ENCODE peak calls at places on chromosomes 3 and 15, in seven cellular contexts. One of them, this sample, is unnamed.

GRCh38 chr15:66654718-66655375 is 47.2 kb upstream of the SMAD6 start:
- DNase-seq in heart left ventricle: peak
- DNase-seq in left lung: peak
- DNase-seq in endodermal cell: peak
- DNase-seq in neural progenitor cell: peak
- DNase-seq in HL-60: no peak
- DNase-seq in astrocyte: no peak
- DNase-seq in this sample: no peak

GRCh38 chr3:49173116-49173791 is 1.9 kb downstream of the KLHDC8B start:
- DNase-seq in heart left ventricle: peak
- DNase-seq in left lung: no peak
- DNase-seq in endodermal cell: peak
- DNase-seq in neural progenitor cell: peak
- DNase-seq in HL-60: no peak
- DNase-seq in astrocyte: no peak
- DNase-seq in this sample: no peak

GRCh38 chr3:17032407-17033034 is 147.8 kb downstream of the PLCL2 start:
- DNase-seq in heart left ventricle: no peak
- DNase-seq in left lung: no peak
- DNase-seq in endodermal cell: no peak
- DNase-seq in neural progenitor cell: peak
- DNase-seq in HL-60: peak
- DNase-seq in astrocyte: peak
- DNase-seq in this sample: peak

GRCh38 chr3:133930341-133930933 is 34.8 kb upstream of the RAB6B start:
- DNase-seq in heart left ventricle: no peak
- DNase-seq in left lung: no peak
- DNase-seq in endodermal cell: peak
- DNase-seq in neural progenitor cell: peak
- DNase-seq in HL-60: peak
- DNase-seq in astrocyte: peak
- DNase-seq in this sample: peak

GRCh38 chr15:72135719-72136118 is 17.5 kb downstream of the SENP8 start:
- DNase-seq in heart left ventricle: no peak
- DNase-seq in left lung: no peak
- DNase-seq in endodermal cell: no peak
- DNase-seq in neural progenitor cell: no peak
- DNase-seq in HL-60: no peak
- DNase-seq in astrocyte: no peak
- DNase-seq in this sample: no peak

GRCh38 chr3:38017445-38018295 is 11.8 kb downstream of the PLCD1 start:
- DNase-seq in heart left ventricle: no peak
- DNase-seq in left lung: peak
- DNase-seq in endodermal cell: no peak
- DNase-seq in neural progenitor cell: no peak
- DNase-seq in HL-60: no peak
- DNase-seq in astrocyte: no peak
- DNase-seq in this sample: no peak

GRCh38 chr3:64187065-64187959 is 38.0 kb downstream of the PRICKLE2 start:
- DNase-seq in heart left ventricle: peak
- DNase-seq in left lung: peak
- DNase-seq in endodermal cell: no peak
- DNase-seq in neural progenitor cell: no peak
- DNase-seq in HL-60: no peak
- DNase-seq in astrocyte: peak
- DNase-seq in this sample: no peak

GRCh38 chr3:126666002-126666401 is 11.1 kb upstream of the TXNRD3 start:
- DNase-seq in heart left ventricle: no peak
- DNase-seq in left lung: no peak
- DNase-seq in endodermal cell: no peak
- DNase-seq in neural progenitor cell: no peak
- DNase-seq in HL-60: no peak
- DNase-seq in astrocyte: no peak
- DNase-seq in this sample: no peak

GRCh38 chr15:52255008-52255407 is 40.6 kb downstream of the MYO5C start:
- DNase-seq in heart left ventricle: no peak
- DNase-seq in left lung: no peak
- DNase-seq in endodermal cell: no peak
- DNase-seq in neural progenitor cell: no peak
- DNase-seq in HL-60: no peak
- DNase-seq in astrocyte: peak
- DNase-seq in this sample: no peak

GRCh38 chr15:70627734-70628541 is 135.4 kb downstream of the UACA start:
- DNase-seq in heart left ventricle: no peak
- DNase-seq in left lung: no peak
- DNase-seq in endodermal cell: no peak
- DNase-seq in neural progenitor cell: no peak
- DNase-seq in HL-60: peak
- DNase-seq in astrocyte: peak
- DNase-seq in this sample: no peak

GRCh38 chr3:184260571-184261269 is 633 bp downstream of the CAMK2N2 start:
- DNase-seq in heart left ventricle: no peak
- DNase-seq in left lung: no peak
- DNase-seq in endodermal cell: peak
- DNase-seq in neural progenitor cell: peak
- DNase-seq in HL-60: no peak
- DNase-seq in astrocyte: no peak
- DNase-seq in this sample: no peak

DNA sequence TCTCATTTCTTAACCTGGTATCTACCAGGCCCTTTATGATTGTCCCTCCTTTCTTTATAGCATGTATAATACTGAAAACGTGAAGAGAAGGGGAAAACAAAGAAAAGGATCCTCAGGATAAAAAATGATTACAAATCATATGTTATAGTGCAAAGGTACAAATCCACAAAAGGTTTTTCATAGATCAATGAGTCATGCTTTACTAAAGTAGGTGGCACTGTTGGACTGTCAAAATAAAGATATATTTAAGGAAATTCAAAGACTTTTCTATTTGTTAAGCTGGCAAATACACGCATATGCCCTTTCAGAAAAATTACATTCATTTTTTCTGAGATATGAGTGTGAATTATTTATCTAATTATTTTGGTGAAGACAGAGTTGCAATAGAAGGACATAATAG is 151.6 kb downstream of the CADM2 start:
- DNase-seq in heart left ventricle: no peak
- DNase-seq in left lung: no peak
- DNase-seq in endodermal cell: no peak
- DNase-seq in neural progenitor cell: no peak
- DNase-seq in HL-60: no peak
- DNase-seq in astrocyte: no peak
- DNase-seq in this sample: no peak
- TF ChIP-seq CTCF in heart left ventricle: no peak
- TF ChIP-seq CTCF in left lung: no peak
- TF ChIP-seq CTCF in endodermal cell: no peak
- TF ChIP-seq CTCF in neural progenitor cell: no peak
- TF ChIP-seq CTCF in HL-60: no peak
- TF ChIP-seq CTCF in astrocyte: no peak
- TF ChIP-seq CTCF in this sample: no peak

GRCh38 chr3:138432576-138433240 is 1.7 kb upstream of the ESYT3 start:
- DNase-seq in heart left ventricle: no peak
- DNase-seq in left lung: no peak
- DNase-seq in endodermal cell: peak
- DNase-seq in neural progenitor cell: no peak
- DNase-seq in HL-60: no peak
- DNase-seq in astrocyte: no peak
- DNase-seq in this sample: no peak

GRCh38 chr3:138434875-138435772 is 708 bp downstream of the ESYT3 start:
- DNase-seq in heart left ventricle: no peak
- DNase-seq in left lung: peak
- DNase-seq in endodermal cell: peak
- DNase-seq in neural progenitor cell: peak
- DNase-seq in HL-60: peak
- DNase-seq in astrocyte: no peak
- DNase-seq in this sample: no peak

GRCh38 chr3:138435840-138436239 is 1.4 kb downstream of the ESYT3 start:
- DNase-seq in heart left ventricle: no peak
- DNase-seq in left lung: no peak
- DNase-seq in endodermal cell: no peak
- DNase-seq in neural progenitor cell: no peak
- DNase-seq in HL-60: no peak
- DNase-seq in astrocyte: no peak
- DNase-seq in this sample: no peak

GRCh38 chr3:138433892-138434275 is 532 bp upstream of the ESYT3 start:
- DNase-seq in heart left ventricle: no peak
- DNase-seq in left lung: peak
- DNase-seq in endodermal cell: peak
- DNase-seq in neural progenitor cell: no peak
- DNase-seq in HL-60: no peak
- DNase-seq in astrocyte: no peak
- DNase-seq in this sample: no peak

GRCh38 chr3:138434276-138434874 is at the start of gene ESYT3:
- DNase-seq in heart left ventricle: peak
- DNase-seq in left lung: peak
- DNase-seq in endodermal cell: peak
- DNase-seq in neural progenitor cell: peak
- DNase-seq in HL-60: peak
- DNase-seq in astrocyte: peak
- DNase-seq in this sample: no peak
- H3K4me3 ChIP-seq in heart left ventricle: peak
- H3K4me3 ChIP-seq in left lung: peak
- H3K4me3 ChIP-seq in endodermal cell: peak
- H3K4me3 ChIP-seq in neural progenitor cell: peak
- H3K4me3 ChIP-seq in HL-60: peak
- H3K4me3 ChIP-seq in astrocyte: peak
- H3K4me3 ChIP-seq in this sample: no peak

DNA sequence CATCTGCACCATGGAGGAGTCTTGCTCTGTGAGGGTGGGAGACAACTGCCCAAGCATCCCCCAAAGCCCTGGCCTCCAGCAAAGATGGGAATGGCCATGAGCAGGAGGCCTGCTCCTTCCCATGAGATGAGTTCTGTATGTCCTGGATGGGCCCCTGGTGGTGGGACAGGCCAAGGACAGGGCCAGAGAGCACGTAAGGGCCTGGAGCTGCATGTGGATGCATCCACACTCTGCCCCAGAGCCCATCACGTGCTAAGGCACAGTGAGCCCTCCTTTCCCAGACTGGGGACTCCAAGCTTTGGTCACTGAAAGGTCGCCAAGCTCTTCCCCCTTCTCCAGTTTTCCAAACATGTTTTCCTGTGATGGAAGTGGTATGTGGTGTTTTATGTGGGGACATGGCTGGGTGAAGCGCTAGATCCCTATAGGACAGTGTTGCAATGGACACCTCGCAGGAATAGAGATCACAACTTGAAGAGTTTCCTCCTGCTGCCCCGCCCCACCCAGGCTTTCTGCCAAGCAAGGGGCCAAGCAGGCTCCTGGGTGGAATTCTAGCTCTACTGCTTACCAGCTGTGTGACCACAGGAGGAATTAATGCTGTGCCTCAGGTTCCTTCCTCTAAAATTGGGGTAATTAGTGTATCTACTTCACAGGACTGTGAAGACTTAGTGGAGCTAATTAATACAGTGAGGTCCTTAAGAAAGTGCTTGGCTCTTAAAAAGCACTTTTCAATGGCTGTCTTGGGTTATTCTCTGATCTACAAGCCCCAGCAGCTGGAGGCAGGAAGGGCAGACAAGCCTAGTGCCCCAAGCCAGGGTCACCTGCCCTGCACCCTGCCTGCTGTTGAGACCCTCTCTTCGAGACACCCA is 106.4 kb upstream of the RPL32 start:
- DNase-seq in heart left ventricle: peak
- DNase-seq in left lung: peak
- DNase-seq in endodermal cell: peak
- DNase-seq in neural progenitor cell: no peak
- DNase-seq in HL-60: peak
- DNase-seq in astrocyte: peak
- DNase-seq in this sample: no peak
- TF ChIP-seq CTCF in heart left ventricle: peak
- TF ChIP-seq CTCF in left lung: no peak
- TF ChIP-seq CTCF in endodermal cell: peak
- TF ChIP-seq CTCF in neural progenitor cell: peak
- TF ChIP-seq CTCF in HL-60: no peak
- TF ChIP-seq CTCF in astrocyte: no peak
- TF ChIP-seq CTCF in this sample: peak

GRCh38 chr15:49720221-49720620 is 99.4 kb downstream of the DTWD1 start:
- DNase-seq in heart left ventricle: no peak
- DNase-seq in left lung: no peak
- DNase-seq in endodermal cell: no peak
- DNase-seq in neural progenitor cell: no peak
- DNase-seq in HL-60: no peak
- DNase-seq in astrocyte: no peak
- DNase-seq in this sample: no peak

GRCh38 chr15:49721091-49721490 is 100.2 kb downstream of the DTWD1 start:
- DNase-seq in heart left ventricle: no peak
- DNase-seq in left lung: no peak
- DNase-seq in endodermal cell: no peak
- DNase-seq in neural progenitor cell: no peak
- DNase-seq in HL-60: no peak
- DNase-seq in astrocyte: no peak
- DNase-seq in this sample: no peak

GRCh38 chr15:49715701-49716100 is 94.9 kb downstream of the DTWD1 start:
- DNase-seq in heart left ventricle: no peak
- DNase-seq in left lung: no peak
- DNase-seq in endodermal cell: no peak
- DNase-seq in neural progenitor cell: no peak
- DNase-seq in HL-60: no peak
- DNase-seq in astrocyte: no peak
- DNase-seq in this sample: no peak

GRCh38 chr15:49718234-49718633 is 97.4 kb downstream of the DTWD1 start:
- DNase-seq in heart left ventricle: no peak
- DNase-seq in left lung: no peak
- DNase-seq in endodermal cell: no peak
- DNase-seq in neural progenitor cell: no peak
- DNase-seq in HL-60: no peak
- DNase-seq in astrocyte: no peak
- DNase-seq in this sample: no peak

DNA sequence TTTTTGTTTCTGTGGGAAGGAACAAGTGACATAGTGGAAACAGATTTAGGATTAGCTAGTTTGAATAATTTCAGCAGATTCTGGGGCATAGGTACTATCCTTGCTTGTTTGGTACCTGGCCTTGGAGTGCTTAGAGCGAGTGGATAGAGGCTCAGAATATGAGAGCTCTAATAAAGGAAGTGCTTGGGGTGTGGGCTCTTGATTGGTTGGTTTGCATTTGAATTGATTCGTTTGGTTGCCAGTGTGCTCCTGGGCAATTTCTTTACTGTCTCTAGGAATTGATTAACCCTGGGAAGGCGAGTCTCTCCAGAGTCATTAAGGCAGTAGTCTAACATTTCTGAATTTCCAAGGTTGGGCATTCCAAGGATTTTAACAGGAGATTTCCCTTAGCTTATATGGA is 98.0 kb downstream of the DTWD1 start:
- DNase-seq in heart left ventricle: no peak
- DNase-seq in left lung: no peak
- DNase-seq in endodermal cell: no peak
- DNase-seq in neural progenitor cell: no peak
- DNase-seq in HL-60: no peak
- DNase-seq in astrocyte: no peak
- DNase-seq in this sample: no peak
- H3K4me3 ChIP-seq in heart left ventricle: no peak
- H3K4me3 ChIP-seq in left lung: no peak
- H3K4me3 ChIP-seq in endodermal cell: no peak
- H3K4me3 ChIP-seq in neural progenitor cell: no peak
- H3K4me3 ChIP-seq in HL-60: no peak
- H3K4me3 ChIP-seq in astrocyte: no peak
- H3K4me3 ChIP-seq in this sample: no peak

GRCh38 chr3:167102071-167102470 is 278.0 kb downstream of the ZBBX start:
- DNase-seq in heart left ventricle: no peak
- DNase-seq in left lung: no peak
- DNase-seq in endodermal cell: peak
- DNase-seq in neural progenitor cell: peak
- DNase-seq in HL-60: peak
- DNase-seq in astrocyte: no peak
- DNase-seq in this sample: peak
- TF ChIP-seq CTCF in heart left ventricle: no peak
- TF ChIP-seq CTCF in left lung: no peak
- TF ChIP-seq CTCF in endodermal cell: peak
- TF ChIP-seq CTCF in neural progenitor cell: peak
- TF ChIP-seq CTCF in HL-60: peak
- TF ChIP-seq CTCF in astrocyte: no peak
- TF ChIP-seq CTCF in this sample: peak

GRCh38 chr3:112718967-112719366 is 78.0 kb upstream of the CCDC80 start:
- DNase-seq in heart left ventricle: no peak
- DNase-seq in left lung: no peak
- DNase-seq in endodermal cell: no peak
- DNase-seq in neural progenitor cell: no peak
- DNase-seq in HL-60: no peak
- DNase-seq in astrocyte: no peak
- DNase-seq in this sample: no peak
- H3K4me3 ChIP-seq in heart left ventricle: no peak
- H3K4me3 ChIP-seq in left lung: no peak
- H3K4me3 ChIP-seq in endodermal cell: no peak
- H3K4me3 ChIP-seq in neural progenitor cell: no peak
- H3K4me3 ChIP-seq in HL-60: no peak
- H3K4me3 ChIP-seq in astrocyte: no peak
- H3K4me3 ChIP-seq in this sample: no peak